ENCODE peak calls at places on chromosome 10, in eight cellular contexts. One of them, this sample, is unnamed.

GRCh38 chr10:78717200-78717599 is 351.6 kb upstream of the ZMIZ1 start:
- DNase-seq in mucosa of descending colon: no peak
- DNase-seq in lower lobe of right lung: no peak
- DNase-seq in RWPE2: no peak
- DNase-seq in CD8-positive, alpha-beta T cell: no peak
- DNase-seq in HL-60: no peak
- DNase-seq in BJ: peak
- DNase-seq in left ventricle myocardium inferior: peak
- DNase-seq in this sample: peak

GRCh38 chr10:4307784-4308364 is 518.1 kb upstream of the AKR1E2 start:
- DNase-seq in BJ: no peak
- DNase-seq in RWPE2: no peak
- DNase-seq in CD8-positive, alpha-beta T cell: no peak
- DNase-seq in mucosa of descending colon: no peak
- DNase-seq in HL-60: no peak
- DNase-seq in left ventricle myocardium inferior: peak
- DNase-seq in lower lobe of right lung: no peak
- DNase-seq in this sample: no peak

GRCh38 chr10:62860946-62861345 is 44.8 kb upstream of the EGR2 start:
- DNase-seq in BJ: no peak
- DNase-seq in mucosa of descending colon: no peak
- DNase-seq in CD8-positive, alpha-beta T cell: no peak
- DNase-seq in RWPE2: no peak
- DNase-seq in lower lobe of right lung: no peak
- DNase-seq in left ventricle myocardium inferior: no peak
- DNase-seq in HL-60: peak
- DNase-seq in this sample: no peak

GRCh38 chr10:23412223-23412622 is 26.7 kb upstream of the OTUD1 start:
- DNase-seq in HL-60: no peak
- DNase-seq in RWPE2: no peak
- DNase-seq in CD8-positive, alpha-beta T cell: no peak
- DNase-seq in lower lobe of right lung: no peak
- DNase-seq in left ventricle myocardium inferior: no peak
- DNase-seq in BJ: no peak
- DNase-seq in mucosa of descending colon: no peak
- DNase-seq in this sample: no peak

GRCh38 chr10:91514025-91514424 is 103.9 kb downstream of the HECTD2 start:
- DNase-seq in left ventricle myocardium inferior: no peak
- DNase-seq in lower lobe of right lung: no peak
- DNase-seq in BJ: no peak
- DNase-seq in mucosa of descending colon: no peak
- DNase-seq in CD8-positive, alpha-beta T cell: no peak
- DNase-seq in HL-60: no peak
- DNase-seq in RWPE2: no peak
- DNase-seq in this sample: no peak

GRCh38 chr10:100993986-100994708 is 5.5 kb upstream of the LZTS2 start:
- DNase-seq in BJ: no peak
- DNase-seq in lower lobe of right lung: no peak
- DNase-seq in CD8-positive, alpha-beta T cell: no peak
- DNase-seq in left ventricle myocardium inferior: no peak
- DNase-seq in RWPE2: no peak
- DNase-seq in mucosa of descending colon: no peak
- DNase-seq in HL-60: no peak
- DNase-seq in this sample: no peak

GRCh38 chr10:103969857-103970627 is 3.1 kb downstream of the SLK start:
- DNase-seq in CD8-positive, alpha-beta T cell: no peak
- DNase-seq in HL-60: no peak
- DNase-seq in RWPE2: no peak
- DNase-seq in left ventricle myocardium inferior: no peak
- DNase-seq in mucosa of descending colon: no peak
- DNase-seq in BJ: no peak
- DNase-seq in lower lobe of right lung: no peak
- DNase-seq in this sample: no peak

GRCh38 chr10:17675638-17676037 is 31.7 kb downstream of the STAM start:
- DNase-seq in RWPE2: no peak
- DNase-seq in left ventricle myocardium inferior: no peak
- DNase-seq in CD8-positive, alpha-beta T cell: no peak
- DNase-seq in mucosa of descending colon: no peak
- DNase-seq in lower lobe of right lung: no peak
- DNase-seq in BJ: no peak
- DNase-seq in HL-60: no peak
- DNase-seq in this sample: no peak

GRCh38 chr10:35781643-35782035 is 139.5 kb upstream of the FZD8 start:
- DNase-seq in left ventricle myocardium inferior: no peak
- DNase-seq in HL-60: no peak
- DNase-seq in CD8-positive, alpha-beta T cell: no peak
- DNase-seq in lower lobe of right lung: no peak
- DNase-seq in RWPE2: no peak
- DNase-seq in mucosa of descending colon: no peak
- DNase-seq in BJ: no peak
- DNase-seq in this sample: no peak

GRCh38 chr10:73910764-73911552 is at the start of gene PLAU:
- DNase-seq in lower lobe of right lung: peak
- DNase-seq in HL-60: peak
- DNase-seq in CD8-positive, alpha-beta T cell: peak
- DNase-seq in RWPE2: no peak
- DNase-seq in BJ: no peak
- DNase-seq in left ventricle myocardium inferior: peak
- DNase-seq in mucosa of descending colon: peak
- DNase-seq in this sample: no peak

GRCh38 chr10:98659951-98660350 is 213.2 kb upstream of the HPS1 start:
- DNase-seq in HL-60: no peak
- DNase-seq in mucosa of descending colon: no peak
- DNase-seq in CD8-positive, alpha-beta T cell: no peak
- DNase-seq in lower lobe of right lung: no peak
- DNase-seq in BJ: no peak
- DNase-seq in left ventricle myocardium inferior: no peak
- DNase-seq in RWPE2: no peak
- DNase-seq in this sample: no peak

GRCh38 chr10:27529010-27529783 is 25.1 kb downstream of the RAB18 start:
- DNase-seq in CD8-positive, alpha-beta T cell: no peak
- DNase-seq in RWPE2: no peak
- DNase-seq in mucosa of descending colon: no peak
- DNase-seq in BJ: no peak
- DNase-seq in HL-60: no peak
- DNase-seq in left ventricle myocardium inferior: no peak
- DNase-seq in lower lobe of right lung: no peak
- DNase-seq in this sample: no peak

GRCh38 chr10:91978585-91978984 is 55.0 kb downstream of the BTAF1 start:
- DNase-seq in lower lobe of right lung: no peak
- DNase-seq in mucosa of descending colon: no peak
- DNase-seq in left ventricle myocardium inferior: no peak
- DNase-seq in BJ: no peak
- DNase-seq in CD8-positive, alpha-beta T cell: no peak
- DNase-seq in HL-60: no peak
- DNase-seq in RWPE2: no peak
- DNase-seq in this sample: no peak

GRCh38 chr10:29830526-29831512 is 196.0 kb upstream of the SVIL start:
- DNase-seq in CD8-positive, alpha-beta T cell: no peak
- DNase-seq in BJ: peak
- DNase-seq in left ventricle myocardium inferior: no peak
- DNase-seq in HL-60: no peak
- DNase-seq in RWPE2: no peak
- DNase-seq in lower lobe of right lung: no peak
- DNase-seq in mucosa of descending colon: no peak
- DNase-seq in this sample: no peak

GRCh38 chr10:125213541-125214282 is 53.3 kb upstream of the CTBP2 start:
- DNase-seq in CD8-positive, alpha-beta T cell: no peak
- DNase-seq in left ventricle myocardium inferior: no peak
- DNase-seq in RWPE2: no peak
- DNase-seq in lower lobe of right lung: no peak
- DNase-seq in BJ: no peak
- DNase-seq in mucosa of descending colon: no peak
- DNase-seq in HL-60: no peak
- DNase-seq in this sample: no peak

GRCh38 chr10:23099816-23100215 is 4.4 kb downstream of the MSRB2 start:
- DNase-seq in left ventricle myocardium inferior: no peak
- DNase-seq in BJ: no peak
- DNase-seq in lower lobe of right lung: no peak
- DNase-seq in mucosa of descending colon: no peak
- DNase-seq in CD8-positive, alpha-beta T cell: no peak
- DNase-seq in RWPE2: no peak
- DNase-seq in HL-60: no peak
- DNase-seq in this sample: no peak

GRCh38 chr10:70849582-70850016 is 33.9 kb downstream of the SGPL1 start:
- DNase-seq in BJ: peak
- DNase-seq in RWPE2: no peak
- DNase-seq in CD8-positive, alpha-beta T cell: no peak
- DNase-seq in left ventricle myocardium inferior: no peak
- DNase-seq in HL-60: no peak
- DNase-seq in lower lobe of right lung: no peak
- DNase-seq in mucosa of descending colon: no peak
- DNase-seq in this sample: peak

GRCh38 chr10:125781374-125781773 is 5.8 kb upstream of the MMP21 start:
- DNase-seq in BJ: no peak
- DNase-seq in RWPE2: no peak
- DNase-seq in left ventricle myocardium inferior: no peak
- DNase-seq in CD8-positive, alpha-beta T cell: no peak
- DNase-seq in lower lobe of right lung: no peak
- DNase-seq in mucosa of descending colon: no peak
- DNase-seq in HL-60: no peak
- DNase-seq in this sample: no peak

GRCh38 chr10:90742189-90742588 is 115.7 kb downstream of the HTR7 start:
- DNase-seq in CD8-positive, alpha-beta T cell: no peak
- DNase-seq in mucosa of descending colon: no peak
- DNase-seq in left ventricle myocardium inferior: no peak
- DNase-seq in lower lobe of right lung: no peak
- DNase-seq in BJ: peak
- DNase-seq in RWPE2: no peak
- DNase-seq in HL-60: no peak
- DNase-seq in this sample: no peak

GRCh38 chr10:44898665-44899064 is 12.5 kb upstream of the TMEM72 start:
- DNase-seq in lower lobe of right lung: no peak
- DNase-seq in CD8-positive, alpha-beta T cell: no peak
- DNase-seq in HL-60: no peak
- DNase-seq in RWPE2: no peak
- DNase-seq in left ventricle myocardium inferior: no peak
- DNase-seq in mucosa of descending colon: no peak
- DNase-seq in BJ: no peak
- DNase-seq in this sample: no peak

GRCh38 chr10:8981277-8981676 is 926.8 kb downstream of the GATA3 start:
- DNase-seq in BJ: no peak
- DNase-seq in RWPE2: no peak
- DNase-seq in mucosa of descending colon: no peak
- DNase-seq in CD8-positive, alpha-beta T cell: no peak
- DNase-seq in left ventricle myocardium inferior: no peak
- DNase-seq in lower lobe of right lung: no peak
- DNase-seq in HL-60: no peak
- DNase-seq in this sample: no peak

GRCh38 chr10:80945267-80945880 is 407.7 kb downstream of the SH2D4B start:
- DNase-seq in lower lobe of right lung: no peak
- DNase-seq in RWPE2: no peak
- DNase-seq in BJ: no peak
- DNase-seq in left ventricle myocardium inferior: no peak
- DNase-seq in mucosa of descending colon: no peak
- DNase-seq in CD8-positive, alpha-beta T cell: no peak
- DNase-seq in HL-60: peak
- DNase-seq in this sample: no peak

GRCh38 chr10:110074986-110075664 is 67.3 kb downstream of the ADD3 start:
- DNase-seq in mucosa of descending colon: no peak
- DNase-seq in HL-60: no peak
- DNase-seq in lower lobe of right lung: no peak
- DNase-seq in BJ: peak
- DNase-seq in left ventricle myocardium inferior: no peak
- DNase-seq in CD8-positive, alpha-beta T cell: no peak
- DNase-seq in RWPE2: no peak
- DNase-seq in this sample: peak

DNA sequence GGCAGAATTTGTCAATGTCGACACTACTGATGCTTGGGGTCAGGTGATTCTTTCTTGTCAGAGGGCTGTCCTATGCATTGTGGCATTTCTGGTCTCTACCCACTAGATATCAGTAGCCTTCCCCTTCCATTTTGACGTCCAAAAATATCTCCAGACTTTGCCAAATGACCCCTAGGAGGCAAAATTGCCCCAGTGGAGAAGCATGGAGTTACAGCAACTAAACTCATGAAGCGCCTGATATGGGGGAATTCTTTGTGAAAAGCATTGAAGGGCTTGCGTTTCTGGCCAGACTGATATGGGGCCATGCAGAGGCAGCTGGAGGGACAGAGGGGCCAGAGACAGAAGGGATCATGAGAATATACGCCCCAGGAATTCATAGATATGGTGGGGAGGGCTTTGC is 43.6 kb downstream of the ADRB1 start:
- DNase-seq in CD8-positive, alpha-beta T cell: no peak
- DNase-seq in HL-60: no peak
- DNase-seq in BJ: no peak
- DNase-seq in mucosa of descending colon: no peak
- DNase-seq in RWPE2: no peak
- DNase-seq in lower lobe of right lung: no peak
- DNase-seq in left ventricle myocardium inferior: no peak
- DNase-seq in this sample: no peak
- TF ChIP-seq CTCF in CD8-positive, alpha-beta T cell: no peak
- TF ChIP-seq CTCF in HL-60: no peak
- TF ChIP-seq CTCF in BJ: no peak
- TF ChIP-seq CTCF in mucosa of descending colon: no peak
- TF ChIP-seq CTCF in RWPE2: no peak
- TF ChIP-seq CTCF in lower lobe of right lung: no peak
- TF ChIP-seq CTCF in left ventricle myocardium inferior: no peak
- TF ChIP-seq CTCF in this sample: no peak

GRCh38 chr10:118394557-118395194 is 52.6 kb upstream of the FAM204A start:
- DNase-seq in left ventricle myocardium inferior: no peak
- DNase-seq in BJ: no peak
- DNase-seq in lower lobe of right lung: no peak
- DNase-seq in mucosa of descending colon: no peak
- DNase-seq in CD8-positive, alpha-beta T cell: no peak
- DNase-seq in RWPE2: no peak
- DNase-seq in HL-60: peak
- DNase-seq in this sample: no peak
- H3K4me3 ChIP-seq in left ventricle myocardium inferior: no peak
- H3K4me3 ChIP-seq in BJ: no peak
- H3K4me3 ChIP-seq in lower lobe of right lung: no peak
- H3K4me3 ChIP-seq in mucosa of descending colon: no peak
- H3K4me3 ChIP-seq in CD8-positive, alpha-beta T cell: no peak
- H3K4me3 ChIP-seq in RWPE2: no peak
- H3K4me3 ChIP-seq in HL-60: peak
- H3K4me3 ChIP-seq in this sample: no peak

DNA sequence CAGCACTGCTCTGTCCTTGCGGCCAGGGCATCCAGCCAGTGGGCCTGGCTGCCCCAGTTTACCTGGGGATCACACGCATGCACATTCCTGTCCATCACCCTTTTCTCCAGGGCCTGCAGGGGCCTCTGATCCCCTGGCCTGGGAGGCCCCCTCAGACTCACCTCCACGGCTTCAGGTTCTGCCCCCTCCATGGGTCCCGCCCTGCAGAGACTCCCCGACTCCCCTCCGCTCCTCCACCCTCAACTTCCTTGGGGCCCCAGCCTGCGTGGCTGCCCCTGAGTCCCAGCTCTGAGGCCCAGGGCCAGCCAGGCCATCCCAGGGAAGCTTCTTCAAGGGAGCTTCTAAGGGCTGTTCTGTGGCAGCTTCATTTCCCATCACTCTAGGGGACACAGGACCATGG is 324.1 kb downstream of the TCERG1L start:
- DNase-seq in HL-60: no peak
- DNase-seq in RWPE2: no peak
- DNase-seq in left ventricle myocardium inferior: no peak
- DNase-seq in mucosa of descending colon: no peak
- DNase-seq in BJ: no peak
- DNase-seq in CD8-positive, alpha-beta T cell: no peak
- DNase-seq in lower lobe of right lung: no peak
- DNase-seq in this sample: no peak
- TF ChIP-seq CTCF in HL-60: no peak
- TF ChIP-seq CTCF in RWPE2: no peak
- TF ChIP-seq CTCF in left ventricle myocardium inferior: no peak
- TF ChIP-seq CTCF in mucosa of descending colon: no peak
- TF ChIP-seq CTCF in BJ: no peak
- TF ChIP-seq CTCF in CD8-positive, alpha-beta T cell: no peak
- TF ChIP-seq CTCF in lower lobe of right lung: no peak
- TF ChIP-seq CTCF in this sample: no peak

GRCh38 chr10:15060638-15061037 is 16.9 kb downstream of the OLAH start:
- DNase-seq in left ventricle myocardium inferior: no peak
- DNase-seq in lower lobe of right lung: no peak
- DNase-seq in HL-60: no peak
- DNase-seq in RWPE2: no peak
- DNase-seq in BJ: no peak
- DNase-seq in CD8-positive, alpha-beta T cell: no peak
- DNase-seq in mucosa of descending colon: no peak
- DNase-seq in this sample: no peak
- H3K4me3 ChIP-seq in left ventricle myocardium inferior: no peak
- H3K4me3 ChIP-seq in lower lobe of right lung: no peak
- H3K4me3 ChIP-seq in HL-60: no peak
- H3K4me3 ChIP-seq in RWPE2: no peak
- H3K4me3 ChIP-seq in BJ: no peak
- H3K4me3 ChIP-seq in CD8-positive, alpha-beta T cell: no peak
- H3K4me3 ChIP-seq in mucosa of descending colon: no peak
- H3K4me3 ChIP-seq in this sample: no peak